ENCODE peak calls at places on chromosomes 13 and 19, in four cellular contexts. V is heart left ventricle; K is CD4-positive, CD25-positive, alpha-beta regulatory T cell; L is colonic mucosa. G is an unnamed sample.

GRCh38 chr19:588758-589692 is 656 bp upstream of the HCN2 start:
- DNase-seq in L (no peak), V (no peak), K (no peak), G (no peak)

GRCh38 chr13:95564948-95565347 is 12.4 kb downstream of the CLDN10 start:
- DNase-seq in K (no peak), L (no peak), V (no peak), G (no peak)

GRCh38 chr13:45316210-45316799 is 24.7 kb downstream of the TPT1 start:
- DNase-seq in L (no peak), V (no peak), K (no peak), G (no peak)

GRCh38 chr13:79765331-79765730 is 284.4 kb downstream of the NDFIP2 start:
- DNase-seq in K (no peak), L (no peak), V (no peak), G (no peak)

GRCh38 chr13:113141591-113141950 is 16.9 kb upstream of the PROZ start:
- DNase-seq in V (no peak), K (no peak), L (no peak), G (no peak)

GRCh38 chr13:22789027-22789593 is 391.7 kb upstream of the SGCG start:
- DNase-seq in L (no peak), V (no peak), K (no peak), G (no peak)

GRCh38 chr13:114021464-114022308 is 47.8 kb upstream of the C13orf46 start:
- DNase-seq in K (no peak), V (peak; percentile 11), L (no peak), G (no peak)

GRCh38 chr19:38975214-38975860 is at the start of gene FBXO17:
- DNase-seq in K (no peak), L (peak; percentile 29), V (peak; percentile 43), G (peak; percentile 81)

GRCh38 chr19:44748426-44749254 is at the start of gene BCL3:
- DNase-seq in L (peak; percentile 83), V (peak; percentile 91), K (peak; percentile 74), G (peak; percentile 80)

GRCh38 chr13:99067160-99067985 is 89.5 kb upstream of the DOCK9 start:
- DNase-seq in V (no peak), K (no peak), L (no peak), G (no peak)

GRCh38 chr19:39582891-39583625 is 19.3 kb upstream of the LGALS13 start:
- DNase-seq in L (no peak), V (no peak), K (no peak), G (no peak)

GRCh38 chr19:54316746-54317107 is 3.8 kb upstream of the LILRA5 start:
- DNase-seq in L (no peak), K (no peak), V (no peak), G (no peak)

GRCh38 chr13:89343165-89343564 is 1672.0 kb downstream of the SLITRK5 start:
- DNase-seq in V (no peak), L (no peak), K (no peak), G (no peak)

GRCh38 chr19:8017808-8018207 is 12.4 kb upstream of the ELAVL1 start:
- DNase-seq in K (peak; percentile 40), V (no peak), L (peak; percentile 41), G (no peak)

GRCh38 chr13:71358218-71358617 is 508.8 kb downstream of the DACH1 start:
- DNase-seq in K (no peak), L (no peak), V (no peak), G (no peak)

GRCh38 chr13:24038846-24039330 is 121.6 kb upstream of the SPATA13 start:
- DNase-seq in V (no peak), K (no peak), L (no peak), G (no peak)

GRCh38 chr19:13053761-13054604 is 48.7 kb downstream of the LYL1 start:
- DNase-seq in L (peak; percentile 70), K (no peak), V (peak; percentile 95), G (peak; percentile 95)

GRCh38 chr13:34507630-34508029 is 434.4 kb upstream of the NBEA start:
- DNase-seq in L (no peak), V (no peak), K (no peak), G (no peak)

GRCh38 chr13:106756446-106756845 is 188.5 kb upstream of the ARGLU1 start:
- DNase-seq in K (no peak), L (no peak), V (peak; percentile 38), G (no peak)

GRCh38 chr19:34316741-34317241 is 48.2 kb upstream of the GPI start:
- DNase-seq in K (no peak), L (no peak), V (no peak), G (peak; percentile 28)

GRCh38 chr19:7216373-7216902 is 77.8 kb downstream of the INSR start:
- DNase-seq in V (no peak), K (no peak), L (no peak), G (no peak)

GRCh38 chr19:37905936-37906867 is at the start of gene WDR87:
- DNase-seq in K (no peak), V (peak; percentile 31), L (peak; percentile 46), G (no peak)

GRCh38 chr19:2230807-2231533 is 5.2 kb downstream of the PLEKHJ1 start:
- DNase-seq in V (no peak), L (no peak), K (no peak), G (no peak)
- H3K4me1 ChIP-seq in V (peaks cover 16% of the 10 kb centered on the region), L (peaks cover 8% of the 10 kb centered on the region), K (peaks cover 19% of the 10 kb centered on the region), G (peaks cover 16% of the 10 kb centered on the region)

GRCh38 chr19:15305582-15306334 is 26.6 kb downstream of the BRD4 start:
- DNase-seq in K (no peak), L (no peak), V (no peak), G (no peak)
- H3K4me1 ChIP-seq in K (peaks cover 65% of the 10 kb centered on the region), L (peaks cover 17% of the 10 kb centered on the region), V (peaks cover 82% of the 10 kb centered on the region), G (no peaks in the 10 kb centered on the region)

GRCh38 chr19:40611900-40612698 is 10.9 kb downstream of the LTBP4 start:
- DNase-seq in K (no peak), L (no peak), V (no peak), G (no peak)

GRCh38 chr19:40608957-40609356 is 7.8 kb downstream of the LTBP4 start:
- DNase-seq in V (no peak), L (no peak), K (no peak), G (no peak)

GRCh38 chr19:40609561-40610395 is 8.6 kb downstream of the LTBP4 start:
- DNase-seq in L (peak; percentile 98), K (peak; percentile 85), V (peak; percentile 94), G (peak; percentile 96)

GRCh38 chr19:40611096-40611495 is 9.9 kb downstream of the LTBP4 start:
- DNase-seq in K (peak; percentile 32), L (peak; percentile 66), V (no peak), G (no peak)

GRCh38 chr19:40610396-40611064 is 9.4 kb downstream of the LTBP4 start:
- DNase-seq in K (peak; percentile 79), V (peak; percentile 76), L (peak; percentile 77), G (peak; percentile 83)
- H3K4me1 ChIP-seq in K (peaks cover 61% of the 10 kb centered on the region), V (peaks cover 62% of the 10 kb centered on the region), L (peaks cover 27% of the 10 kb centered on the region), G (peaks cover 47% of the 10 kb centered on the region)

GRCh38 chr19:17957149-17957849 is 9.6 kb upstream of the KCNN1 start:
- DNase-seq in L (no peak), K (no peak), V (no peak), G (no peak)

GRCh38 chr19:17953316-17953801 is 13.5 kb upstream of the KCNN1 start:
- DNase-seq in V (no peak), K (no peak), L (no peak), G (no peak)

GRCh38 chr19:17954401-17954800 is 12.5 kb upstream of the KCNN1 start:
- DNase-seq in V (no peak), L (no peak), K (no peak), G (no peak)

GRCh38 chr19:17953869-17954268 is 13.0 kb upstream of the KCNN1 start:
- DNase-seq in V (no peak), L (no peak), K (no peak), G (no peak)

DNA sequence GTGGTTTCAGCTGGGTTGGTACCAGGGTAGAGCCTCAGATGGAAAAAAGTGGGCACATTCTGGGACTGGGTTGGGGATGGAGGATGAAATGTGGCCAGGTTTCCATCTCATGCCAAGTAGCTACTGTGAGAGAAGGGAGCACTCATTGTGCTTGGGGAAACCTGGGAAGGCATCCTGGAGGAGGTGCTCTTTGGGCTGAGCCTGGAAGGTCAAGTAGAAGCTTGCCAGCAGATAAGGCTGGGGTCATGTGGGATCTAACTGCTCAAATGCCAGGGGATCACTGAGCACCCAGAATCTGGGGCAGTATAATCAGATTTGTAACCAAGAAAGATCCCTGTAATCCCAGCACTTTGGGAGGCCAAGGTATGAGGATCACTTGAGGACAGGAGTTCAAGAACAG is 9.0 kb upstream of the KCNN1 start:
- DNase-seq in K (no peak), V (no peak), L (no peak), G (no peak)
- H3K4me1 ChIP-seq in K (peaks cover 3% of the 10 kb centered on the region), V (no peaks in the 10 kb centered on the region), L (no peaks in the 10 kb centered on the region), G (no peaks in the 10 kb centered on the region)

GRCh38 chr19:55675661-55676354 is 782 bp downstream of the EPN1 start:
- DNase-seq in V (no peak), L (no peak), K (no peak), G (no peak)

GRCh38 chr19:55673889-55674288 is 1.1 kb upstream of the EPN1 start:
- DNase-seq in V (no peak), K (no peak), L (no peak), G (no peak)

GRCh38 chr19:55676384-55676783 is 1.4 kb downstream of the EPN1 start:
- DNase-seq in K (no peak), V (peak; percentile 56), L (no peak), G (no peak)

GRCh38 chr19:55674459-55674840 is 576 bp upstream of the EPN1 start:
- DNase-seq in K (no peak), V (no peak), L (no peak), G (no peak)

GRCh38 chr19:55674841-55675660 is at the start of gene EPN1:
- DNase-seq in L (peak; percentile 97), K (peak; percentile 97), V (peak; percentile 98), G (peak; percentile 99)
- H3K4me1 ChIP-seq in L (peaks cover 26% of the 10 kb centered on the region), K (peaks cover 41% of the 10 kb centered on the region), V (peaks cover 48% of the 10 kb centered on the region), G (no peaks in the 10 kb centered on the region)

GRCh38 chr19:41861098-41861768 is 1.2 kb downstream of the RPS19 start:
- DNase-seq in V (no peak), L (no peak), K (no peak), G (no peak)
- H3K4me1 ChIP-seq in V (peaks cover 43% of the 10 kb centered on the region), L (peaks cover 11% of the 10 kb centered on the region), K (peaks cover 49% of the 10 kb centered on the region), G (peaks cover 39% of the 10 kb centered on the region)

GRCh38 chr13:73168993-73169401 is 110.2 kb downstream of the KLF5 start:
- DNase-seq in L (peak; percentile 53), K (no peak), V (no peak), G (no peak)
- H3K4me1 ChIP-seq in L (peaks cover 17% of the 10 kb centered on the region), K (no peaks in the 10 kb centered on the region), V (peaks cover 4% of the 10 kb centered on the region), G (no peaks in the 10 kb centered on the region)